ENCODE peak calls at places on chromosome X, in ten cellular contexts. F is GM23338, E is endothelial cell of umbilical vein, W is esophagus muscularis mucosa, K is transverse colon, D is Panc1, Z is stomach, N is H1, M is K562, L is HCT116. S is an unnamed sample.
A peak's percentile ranks its signal among the peaks of the same experiment; 100 is the strongest.

GRCh38 chrX:123961268-123962005 is at the start of gene STAG2:
- DNase-seq in N (peak; percentile 62), M (peak; percentile 60), L (peak; percentile 73), F (peak; percentile 83), D (no peak), Z (peak; percentile 70), W (peak; percentile 91), K (peak; percentile 77), E (peak; percentile 74), S (peak; percentile 86)

GRCh38 chrX:135193740-135194139 is 22.5 kb upstream of the CT55 start:
- DNase-seq in M (no peak), E (no peak), D (no peak), F (no peak), K (no peak), N (no peak), W (no peak), Z (no peak), L (no peak), S (no peak)

GRCh38 chrX:48498374-48498809 is 10.4 kb upstream of the PORCN start:
- DNase-seq in L (no peak), W (no peak), M (no peak), N (no peak), E (peak; percentile 44), K (no peak), F (no peak), Z (no peak), D (no peak), S (peak; percentile 13)

GRCh38 chrX:78035061-78035460 is 65.6 kb upstream of the PGAM4 start:
- DNase-seq in K (no peak), E (no peak), W (no peak), M (no peak), N (no peak), D (no peak), Z (no peak), F (no peak), L (no peak), S (no peak)

GRCh38 chrX:132041016-132041415 is 17.9 kb downstream of the STK26 start:
- DNase-seq in M (no peak), N (no peak), L (no peak), W (no peak), D (no peak), E (peak; percentile 2), F (peak; percentile 8), K (no peak), Z (no peak), S (no peak)

GRCh38 chrX:55135171-55135570 is 46.4 kb downstream of the PAGE2 start:
- DNase-seq in Z (peak; percentile 48), F (peak; percentile 20), N (peak; percentile 39), D (peak; percentile 24), W (no peak), K (peak; percentile 43), E (peak; percentile 59), L (peak; percentile 2), M (peak; percentile 10), S (no peak)

GRCh38 chrX:103073442-103073841 is 9.5 kb upstream of the BEX1 start:
- DNase-seq in L (no peak), D (no peak), W (no peak), E (no peak), K (no peak), N (no peak), M (no peak), F (no peak), Z (no peak), S (no peak)

GRCh38 chrX:150410513-150410912 is 47.4 kb downstream of the MAMLD1 start:
- DNase-seq in Z (no peak), W (no peak), D (no peak), N (no peak), M (no peak), L (no peak), F (no peak), E (no peak), K (no peak), S (no peak)

GRCh38 chrX:25001808-25002657 is 13.7 kb downstream of the ARX start:
- DNase-seq in Z (no peak), D (no peak), W (no peak), F (no peak), N (no peak), M (no peak), E (no peak), L (no peak), K (no peak), S (no peak)

GRCh38 chrX:52933976-52934703 is 24.2 kb downstream of the FAM156A start:
- DNase-seq in N (no peak), L (no peak), K (no peak), Z (no peak), F (no peak), D (no peak), W (no peak), M (no peak), E (no peak), S (no peak)

GRCh38 chrX:65720580-65720979 is 53.1 kb downstream of the MSN start:
- DNase-seq in D (no peak), K (no peak), F (no peak), M (no peak), Z (no peak), N (no peak), L (no peak), E (peak; percentile 75), W (no peak), S (no peak)

DNA sequence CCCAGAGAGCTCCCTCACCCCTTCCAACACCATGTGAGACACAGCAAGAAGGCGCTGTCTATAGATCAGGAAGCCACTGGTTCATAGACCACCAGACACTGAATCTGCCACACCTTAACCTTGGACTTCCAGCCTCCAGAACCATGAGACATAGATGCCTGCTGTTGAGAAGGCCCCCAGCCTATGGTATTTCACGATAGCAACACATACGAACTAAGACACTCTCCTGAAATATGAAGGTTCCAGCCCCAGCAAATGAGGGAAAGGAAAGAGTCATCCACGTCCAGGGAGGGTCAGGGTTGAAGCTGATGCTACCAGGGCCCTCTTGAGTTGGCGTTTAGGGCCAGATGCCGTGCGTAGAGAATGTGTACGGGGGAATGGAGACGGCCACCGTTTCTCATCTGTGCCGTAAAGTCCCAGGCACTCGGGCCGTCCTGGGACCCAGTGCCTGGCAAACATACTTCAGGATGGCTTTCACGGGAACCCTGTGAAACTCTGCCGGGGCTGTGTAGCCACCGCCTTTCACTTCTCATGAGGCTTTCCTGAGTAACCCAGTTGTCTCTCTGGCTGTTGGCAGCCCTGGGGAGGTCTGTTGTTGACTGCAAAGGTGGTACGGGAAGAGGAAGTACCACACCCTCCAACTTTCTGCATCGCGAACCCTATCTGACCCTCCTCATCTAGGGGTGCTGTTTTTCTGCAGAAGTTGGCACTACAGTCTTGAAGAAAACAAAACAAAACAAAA is 17.7 kb upstream of the P2RY8 start:
- DNase-seq in M (no peak), N (no peak), W (peak; percentile 47), K (no peak), F (no peak), D (no peak), L (no peak), Z (peak; percentile 25), E (no peak), S (peak; percentile 87)
- H3K4me1 ChIP-seq in M (no peaks in the 10 kb centered on the region), N (no peaks in the 10 kb centered on the region), W (no peaks in the 10 kb centered on the region), K (no peaks in the 10 kb centered on the region), F (no peaks in the 10 kb centered on the region), D (no peaks in the 10 kb centered on the region), L (no peaks in the 10 kb centered on the region), Z (no peaks in the 10 kb centered on the region), E (no peaks in the 10 kb centered on the region), S (peaks cover 13% of the 10 kb centered on the region)

DNA sequence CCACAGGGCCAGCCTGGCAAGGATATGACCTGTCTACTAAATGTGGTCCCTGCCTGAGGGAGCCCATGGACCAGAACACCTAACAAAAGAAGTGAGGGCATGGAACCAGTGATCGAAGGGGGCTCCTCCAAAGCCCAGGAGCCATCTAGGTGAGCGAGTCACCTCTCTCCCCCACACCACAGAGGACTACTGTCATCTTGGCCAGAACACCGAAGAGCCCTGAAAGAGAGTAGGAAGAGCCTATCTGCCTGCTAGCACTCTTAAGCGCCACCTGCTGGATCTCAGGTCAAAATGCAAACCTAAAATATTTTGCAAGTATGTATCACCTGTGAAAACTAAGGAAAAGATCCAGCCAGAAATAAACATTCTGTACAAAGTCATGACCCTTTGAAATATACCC is 137.9 kb upstream of the ZXDB start:
- DNase-seq in F (peak; percentile 54), N (no peak), Z (no peak), W (no peak), L (no peak), M (peak; percentile 8), E (peak; percentile 36), D (peak; percentile 4), K (no peak), S (no peak)
- TF ChIP-seq POLR2AphosphoS5 in F (no peak), N (no peak), Z (no peak), W (no peak), L (no peak), M (no peak), E (no peak), D (no peak), K (no peak), S (no peak)

DNA sequence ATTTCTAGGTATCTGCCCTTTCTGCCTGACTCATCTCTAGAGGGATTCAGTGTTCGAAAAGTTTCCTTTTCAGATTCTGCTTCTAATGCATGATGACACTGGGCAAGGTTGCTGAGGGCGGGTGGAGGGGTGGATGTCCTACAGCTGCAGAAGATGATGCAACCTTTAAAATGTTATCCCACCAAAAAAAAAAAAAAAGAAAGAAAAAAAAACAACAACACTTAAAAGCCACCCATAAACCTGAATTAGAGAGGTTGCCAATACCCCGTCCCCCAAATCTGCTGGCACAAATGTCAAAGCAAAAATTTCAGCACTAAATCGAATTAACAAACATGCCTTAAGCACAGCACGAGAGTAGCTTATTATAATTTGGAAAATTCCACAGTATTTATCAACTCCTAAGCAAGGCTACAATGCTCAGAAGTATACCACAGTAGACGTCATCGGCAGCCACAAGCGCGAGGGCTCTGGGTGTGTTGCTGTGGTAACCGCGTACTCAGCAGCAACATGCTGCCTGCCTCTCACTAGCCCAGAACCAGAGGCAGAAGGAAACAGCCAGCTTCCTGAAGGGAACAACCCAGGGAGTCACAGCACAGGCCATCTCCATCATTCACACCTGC is 167.5 kb upstream of the MAP3K15 start:
- DNase-seq in M (no peak), D (no peak), W (no peak), K (peak; percentile 68), F (peak; percentile 53), Z (peak; percentile 55), E (no peak), N (no peak), L (no peak), S (peak; percentile 85)
- H3K4me3 ChIP-seq in M (no peak overlapping the region), D (no peak overlapping the region), W (no peak overlapping the region), K (no peak overlapping the region), F (no peak overlapping the region), Z (no peak overlapping the region), E (no peak overlapping the region), N (no peak overlapping the region), L (no peak overlapping the region), S (no peak overlapping the region)

DNA sequence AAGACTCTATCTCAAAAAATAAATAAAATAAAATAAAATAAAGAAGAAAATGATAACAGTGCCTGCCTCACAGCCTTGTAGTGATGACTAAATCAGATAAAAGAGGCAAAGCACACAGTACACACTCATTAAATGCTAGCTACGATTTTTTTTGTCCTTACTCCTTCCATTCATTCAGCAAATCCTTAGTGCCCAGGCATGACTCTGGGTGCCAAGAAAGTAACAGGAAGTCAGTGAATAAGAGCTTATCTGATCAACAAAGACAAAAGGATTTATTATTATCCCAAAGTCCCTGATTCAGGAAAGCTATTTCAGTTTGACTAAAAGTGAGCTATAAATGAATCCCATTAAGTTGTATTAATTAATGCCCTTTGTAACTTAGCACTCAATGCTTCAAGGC is 92.7 kb downstream of the SH3KBP1 start:
- DNase-seq in E (peak; percentile 52), D (no peak), M (no peak), N (no peak), L (no peak), F (no peak), K (no peak), Z (no peak), W (no peak), S (no peak)
- H3K4me1 ChIP-seq in E (peaks cover 15% of the 10 kb centered on the region), D (no peaks in the 10 kb centered on the region), M (no peaks in the 10 kb centered on the region), N (no peaks in the 10 kb centered on the region), L (no peaks in the 10 kb centered on the region), F (peaks cover under 1% of the 10 kb centered on the region), K (peaks cover 4% of the 10 kb centered on the region), Z (no peaks in the 10 kb centered on the region), W (no peaks in the 10 kb centered on the region), S (no peaks in the 10 kb centered on the region)

GRCh38 chrX:39736219-39737211 is 361.2 kb downstream of the BCOR start:
- DNase-seq in D (no peak), E (peak; percentile 94), W (peak; percentile 93), M (no peak), Z (peak; percentile 92), F (no peak), N (no peak), K (peak; percentile 53), L (no peak), S (peak; percentile 83)
- TF ChIP-seq POLR2AphosphoS5 in D (no peak), E (peak; percentile 84), W (peak; percentile 76), M (no peak), Z (peak; percentile 63), F (no peak), N (no peak), K (no peak), L (no peak), S (peak; percentile 68)

S was measured in spleen.